ENCODE peak calls at places on chromosomes 11 and 22, in four cellular contexts. One of them, this sample, is unnamed.

GRCh38 chr11:4087551-4087950 is 7.0 kb upstream of the RRM1 start:
- DNase-seq in uterus: no peak
- DNase-seq in body of pancreas: no peak
- DNase-seq in MM.1S: no peak
- DNase-seq in this sample: no peak

GRCh38 chr11:117459121-117459978 is 131.7 kb downstream of the CEP164 start:
- DNase-seq in uterus: no peak
- DNase-seq in body of pancreas: no peak
- DNase-seq in MM.1S: no peak
- DNase-seq in this sample: no peak

GRCh38 chr11:59669611-59670009 is 773 bp upstream of the PATL1 start:
- DNase-seq in uterus: peak; percentile 44
- DNase-seq in body of pancreas: no peak
- DNase-seq in MM.1S: no peak
- DNase-seq in this sample: no peak

GRCh38 chr22:45240810-45241631 is at the start of gene KIAA0930:
- DNase-seq in uterus: peak; percentile 87
- DNase-seq in body of pancreas: peak; percentile 81
- DNase-seq in MM.1S: peak; percentile 72
- DNase-seq in this sample: peak; percentile 99

GRCh38 chr11:69867076-69868002 is 48.1 kb upstream of the FGF3 start:
- DNase-seq in uterus: no peak
- DNase-seq in body of pancreas: no peak
- DNase-seq in MM.1S: no peak
- DNase-seq in this sample: no peak

GRCh38 chr11:93476796-93477195 is 66.4 kb downstream of the SMCO4 start:
- DNase-seq in uterus: no peak
- DNase-seq in body of pancreas: no peak
- DNase-seq in MM.1S: no peak
- DNase-seq in this sample: no peak

GRCh38 chr11:110984147-110984546 is 261.4 kb upstream of the POU2AF2 start:
- DNase-seq in uterus: no peak
- DNase-seq in body of pancreas: no peak
- DNase-seq in MM.1S: no peak
- DNase-seq in this sample: no peak

GRCh38 chr11:2641623-2642022 is 58.2 kb downstream of the KCNQ1OT1 start:
- DNase-seq in uterus: no peak
- DNase-seq in body of pancreas: no peak
- DNase-seq in MM.1S: no peak
- DNase-seq in this sample: no peak

GRCh38 chr11:14542384-14542783 is 22.2 kb upstream of the PSMA1 start:
- DNase-seq in uterus: no peak
- DNase-seq in body of pancreas: no peak
- DNase-seq in MM.1S: no peak
- DNase-seq in this sample: no peak

GRCh38 chr11:130389315-130389935 is 39.0 kb downstream of the ADAMTS8 start:
- DNase-seq in uterus: no peak
- DNase-seq in body of pancreas: no peak
- DNase-seq in MM.1S: no peak
- DNase-seq in this sample: no peak

GRCh38 chr11:108009497-108010360 is 1.0 kb downstream of the CUL5 start:
- DNase-seq in uterus: no peak
- DNase-seq in body of pancreas: no peak
- DNase-seq in MM.1S: no peak
- DNase-seq in this sample: no peak

GRCh38 chr11:17722000-17722643 is 2.8 kb downstream of the MYOD1 start:
- DNase-seq in uterus: no peak
- DNase-seq in body of pancreas: no peak
- DNase-seq in MM.1S: no peak
- DNase-seq in this sample: no peak

GRCh38 chr22:26656896-26657851 is at the start of gene MIAT:
- DNase-seq in uterus: no peak
- DNase-seq in body of pancreas: no peak
- DNase-seq in MM.1S: peak; percentile 79
- DNase-seq in this sample: peak; percentile 89

GRCh38 chr11:63592975-63593395 is 21.2 kb downstream of the PLAAT3 start:
- DNase-seq in uterus: no peak
- DNase-seq in body of pancreas: no peak
- DNase-seq in MM.1S: no peak
- DNase-seq in this sample: no peak

GRCh38 chr11:13143486-13144297 is 133.9 kb upstream of the BMAL1 start:
- DNase-seq in uterus: no peak
- DNase-seq in body of pancreas: no peak
- DNase-seq in MM.1S: no peak
- DNase-seq in this sample: no peak

GRCh38 chr11:65973439-65974110 is 12.0 kb downstream of the SART1 start:
- DNase-seq in uterus: no peak
- DNase-seq in body of pancreas: no peak
- DNase-seq in MM.1S: no peak
- DNase-seq in this sample: no peak

GRCh38 chr22:27474112-27474571 is 327.4 kb downstream of the MN1 start:
- DNase-seq in uterus: no peak
- DNase-seq in body of pancreas: no peak
- DNase-seq in MM.1S: no peak
- DNase-seq in this sample: no peak

GRCh38 chr11:94786264-94787126 is 18.3 kb downstream of the AMOTL1 start:
- DNase-seq in uterus: no peak
- DNase-seq in body of pancreas: peak; percentile 14
- DNase-seq in MM.1S: peak; percentile 15
- DNase-seq in this sample: peak; percentile 57

GRCh38 chr11:103091441-103091809 is 535 bp downstream of the DCUN1D5 start:
- DNase-seq in uterus: peak; percentile 18
- DNase-seq in body of pancreas: peak; percentile 26
- DNase-seq in MM.1S: peak; percentile 50
- DNase-seq in this sample: peak; percentile 63

GRCh38 chr11:72220696-72221363 is 3.7 kb upstream of the INPPL1 start:
- DNase-seq in uterus: no peak
- DNase-seq in body of pancreas: no peak
- DNase-seq in MM.1S: no peak
- DNase-seq in this sample: no peak

GRCh38 chr11:444397-445144 is 2.8 kb upstream of the ANO9 start:
- DNase-seq in uterus: no peak
- DNase-seq in body of pancreas: peak; percentile 32
- DNase-seq in MM.1S: no peak
- DNase-seq in this sample: no peak

GRCh38 chr22:41919357-41920224 is 4.7 kb upstream of the SHISA8 start:
- DNase-seq in uterus: no peak
- DNase-seq in body of pancreas: peak; percentile 45
- DNase-seq in MM.1S: peak; percentile 31
- DNase-seq in this sample: peak; percentile 90

GRCh38 chr22:48391171-48391711 is 1436.4 kb downstream of the BRD1 start:
- DNase-seq in uterus: no peak
- DNase-seq in body of pancreas: no peak
- DNase-seq in MM.1S: no peak
- DNase-seq in this sample: no peak

GRCh38 chr11:129013737-129014475 is 71.2 kb upstream of the TP53AIP1 start:
- DNase-seq in uterus: no peak
- DNase-seq in body of pancreas: no peak
- DNase-seq in MM.1S: no peak
- DNase-seq in this sample: no peak

GRCh38 chr22:45304971-45305370 is 4.8 kb upstream of the FAM118A start:
- DNase-seq in uterus: no peak
- DNase-seq in body of pancreas: no peak
- DNase-seq in MM.1S: no peak
- DNase-seq in this sample: no peak

GRCh38 chr11:68082478-68082877 is 38.7 kb downstream of the CHKA start:
- DNase-seq in uterus: no peak
- DNase-seq in body of pancreas: no peak
- DNase-seq in MM.1S: no peak
- DNase-seq in this sample: no peak

GRCh38 chr22:38148252-38148651 is 33.4 kb downstream of the PLA2G6 start:
- DNase-seq in uterus: no peak
- DNase-seq in body of pancreas: no peak
- DNase-seq in MM.1S: no peak
- DNase-seq in this sample: no peak

GRCh38 chr22:31538815-31539214 is 42.5 kb downstream of the SFI1 start:
- DNase-seq in uterus: no peak
- DNase-seq in body of pancreas: no peak
- DNase-seq in MM.1S: no peak
- DNase-seq in this sample: peak; percentile 54

GRCh38 chr22:31533391-31533790 is 37.1 kb downstream of the SFI1 start:
- DNase-seq in uterus: no peak
- DNase-seq in body of pancreas: no peak
- DNase-seq in MM.1S: no peak
- DNase-seq in this sample: no peak

GRCh38 chr22:31540966-31541365 is 44.6 kb downstream of the SFI1 start:
- DNase-seq in uterus: no peak
- DNase-seq in body of pancreas: no peak
- DNase-seq in MM.1S: no peak
- DNase-seq in this sample: no peak

GRCh38 chr22:31532060-31532459 is 35.7 kb downstream of the SFI1 start:
- DNase-seq in uterus: no peak
- DNase-seq in body of pancreas: no peak
- DNase-seq in MM.1S: no peak
- DNase-seq in this sample: no peak

GRCh38 chr22:31537019-31537535 is 40.7 kb downstream of the SFI1 start:
- DNase-seq in uterus: no peak
- DNase-seq in body of pancreas: no peak
- DNase-seq in MM.1S: no peak
- DNase-seq in this sample: peak; percentile 67
- TF ChIP-seq CTCF in uterus: no peak
- TF ChIP-seq CTCF in body of pancreas: no peak
- TF ChIP-seq CTCF in MM.1S: no peak
- TF ChIP-seq CTCF in this sample: no peak

GRCh38 chr11:115100706-115101105 is 403.5 kb downstream of the CADM1 start:
- DNase-seq in uterus: no peak
- DNase-seq in body of pancreas: no peak
- DNase-seq in MM.1S: no peak
- DNase-seq in this sample: no peak

GRCh38 chr11:115104851-115105453 is 399.3 kb downstream of the CADM1 start:
- DNase-seq in uterus: no peak
- DNase-seq in body of pancreas: no peak
- DNase-seq in MM.1S: no peak
- DNase-seq in this sample: no peak

GRCh38 chr11:115098037-115098436 is 406.2 kb downstream of the CADM1 start:
- DNase-seq in uterus: no peak
- DNase-seq in body of pancreas: no peak
- DNase-seq in MM.1S: no peak
- DNase-seq in this sample: no peak

GRCh38 chr11:115103921-115104320 is 400.3 kb downstream of the CADM1 start:
- DNase-seq in uterus: no peak
- DNase-seq in body of pancreas: no peak
- DNase-seq in MM.1S: no peak
- DNase-seq in this sample: no peak
- TF ChIP-seq CTCF in uterus: no peak
- TF ChIP-seq CTCF in body of pancreas: no peak
- TF ChIP-seq CTCF in MM.1S: no peak
- TF ChIP-seq CTCF in this sample: no peak

GRCh38 chr11:134734894-134735293 is 322.9 kb upstream of the B3GAT1 start:
- DNase-seq in uterus: no peak
- DNase-seq in body of pancreas: no peak
- DNase-seq in MM.1S: no peak
- DNase-seq in this sample: no peak

GRCh38 chr11:134731562-134731961 is 319.5 kb upstream of the B3GAT1 start:
- DNase-seq in uterus: no peak
- DNase-seq in body of pancreas: no peak
- DNase-seq in MM.1S: no peak
- DNase-seq in this sample: no peak

GRCh38 chr11:134737563-134738510 is 325.8 kb upstream of the B3GAT1 start:
- DNase-seq in uterus: no peak
- DNase-seq in body of pancreas: no peak
- DNase-seq in MM.1S: no peak
- DNase-seq in this sample: no peak

GRCh38 chr11:134736251-134737072 is 324.4 kb upstream of the B3GAT1 start:
- DNase-seq in uterus: no peak
- DNase-seq in body of pancreas: no peak
- DNase-seq in MM.1S: no peak
- DNase-seq in this sample: no peak

GRCh38 chr11:134734446-134734845 is 322.4 kb upstream of the B3GAT1 start:
- DNase-seq in uterus: no peak
- DNase-seq in body of pancreas: no peak
- DNase-seq in MM.1S: no peak
- DNase-seq in this sample: no peak
- TF ChIP-seq CTCF in uterus: no peak
- TF ChIP-seq CTCF in body of pancreas: no peak
- TF ChIP-seq CTCF in MM.1S: no peak
- TF ChIP-seq CTCF in this sample: no peak

DNA sequence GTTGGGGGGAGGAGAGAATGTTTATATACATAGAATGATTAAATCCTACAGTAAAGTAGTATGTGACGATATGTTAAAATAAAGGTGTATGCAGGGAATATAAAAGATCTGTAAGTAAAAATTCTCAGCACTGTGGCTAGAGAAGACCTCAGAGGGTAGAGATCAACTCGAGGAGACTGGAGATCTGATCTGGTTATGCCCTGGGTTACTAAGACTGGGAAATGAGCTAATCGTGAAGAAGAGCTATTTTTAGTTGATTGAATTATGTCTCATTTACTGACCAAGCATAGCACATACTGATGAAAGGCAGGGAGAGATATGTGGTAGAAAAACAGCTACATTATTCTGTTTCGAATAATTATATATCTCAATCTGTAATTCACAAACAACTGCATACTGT is 42.8 kb upstream of the ALKBH3 start:
- DNase-seq in uterus: no peak
- DNase-seq in body of pancreas: no peak
- DNase-seq in MM.1S: no peak
- DNase-seq in this sample: no peak
- TF ChIP-seq CTCF in uterus: no peak
- TF ChIP-seq CTCF in body of pancreas: no peak
- TF ChIP-seq CTCF in MM.1S: no peak
- TF ChIP-seq CTCF in this sample: no peak

DNA sequence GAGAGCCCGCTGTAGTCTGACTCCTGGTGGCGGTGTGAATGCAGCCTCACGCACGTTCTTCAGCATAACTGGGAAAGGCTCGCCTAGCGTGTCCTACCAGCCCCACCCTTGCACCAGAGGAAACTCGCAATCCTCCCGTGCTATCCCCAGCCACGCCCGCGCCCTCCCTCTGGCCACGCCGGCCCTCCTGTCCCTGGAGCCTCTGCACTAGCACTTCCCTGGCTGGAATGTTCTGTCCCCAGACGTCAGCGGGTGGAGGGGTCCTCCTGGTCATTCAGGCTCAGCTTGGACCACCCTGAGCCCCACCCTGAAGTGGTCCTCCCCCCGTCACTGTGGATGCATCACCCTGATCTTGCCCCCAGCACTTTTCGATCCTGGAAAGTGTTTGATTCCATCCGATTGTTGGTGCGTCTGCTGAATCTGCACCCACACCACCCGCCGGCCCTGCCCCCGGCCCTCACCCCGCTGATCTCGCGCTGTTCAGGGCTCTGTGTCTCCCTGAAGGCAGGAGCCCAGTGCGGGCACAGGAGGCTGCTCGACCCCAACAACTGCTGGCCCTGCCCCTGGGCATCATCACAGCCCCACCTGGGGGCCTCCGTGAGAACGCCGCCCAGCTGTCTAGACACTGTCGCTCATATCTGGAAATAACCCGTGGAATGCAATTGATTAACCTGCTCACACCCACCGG is 437.0 kb downstream of the TBC1D22A start:
- DNase-seq in uterus: no peak
- DNase-seq in body of pancreas: no peak
- DNase-seq in MM.1S: no peak
- DNase-seq in this sample: no peak
- TF ChIP-seq CTCF in uterus: no peak
- TF ChIP-seq CTCF in body of pancreas: no peak
- TF ChIP-seq CTCF in MM.1S: no peak
- TF ChIP-seq CTCF in this sample: no peak

This sample was measured in GM13976.